ENCODE peak calls at places on chromosomes 5 and 9, in four cellular contexts. P, I, H and R are unnamed samples.

GRCh38 chr5:180633283-180634177 is 15.9 kb downstream of the FLT4 start:
- DNase-seq in P (no peak), I (no peak), H (no peak), R (no peak)

GRCh38 chr5:65142511-65143011 is 339.2 kb downstream of the ADAMTS6 start:
- DNase-seq in P (no peak), I (no peak), H (no peak), R (no peak)

GRCh38 chr9:73714294-73714693 is 562.6 kb downstream of the ANXA1 start:
- DNase-seq in P (no peak), I (no peak), H (no peak), R (no peak)

GRCh38 chr5:2224689-2225088 is 342.0 kb upstream of the IRX4 start:
- DNase-seq in P (no peak), I (no peak), H (no peak), R (no peak)

GRCh38 chr9:37300620-37301368 is 121.7 kb upstream of the GRHPR start:
- DNase-seq in P (no peak), I (no peak), H (peak), R (no peak)

GRCh38 chr9:15373201-15373530 is 49.5 kb upstream of the SNAPC3 start:
- DNase-seq in P (no peak), I (no peak), H (no peak), R (no peak)

GRCh38 chr9:106619211-106619610 is 243.8 kb upstream of the ZNF462 start:
- DNase-seq in P (no peak), I (no peak), H (no peak), R (no peak)

GRCh38 chr5:58259685-58260152 is 200.2 kb downstream of the PLK2 start:
- DNase-seq in P (peak), I (peak), H (no peak), R (peak)

GRCh38 chr5:139985733-139986132 is 57.4 kb downstream of the NRG2 start:
- DNase-seq in P (peak), I (peak), H (peak), R (peak)

GRCh38 chr5:169344629-169345028 is 43.7 kb upstream of the SLIT3 start:
- DNase-seq in P (no peak), I (no peak), H (no peak), R (no peak)

GRCh38 chr9:115209601-115210306 is 91.8 kb upstream of the TNC start:
- DNase-seq in P (no peak), I (no peak), H (no peak), R (no peak)

GRCh38 chr9:91690540-91691249 is 259.3 kb downstream of the ROR2 start:
- DNase-seq in P (no peak), I (no peak), H (no peak), R (no peak)

GRCh38 chr5:3197699-3198098 is 397.9 kb upstream of the IRX1 start:
- DNase-seq in P (no peak), I (no peak), H (no peak), R (no peak)

GRCh38 chr5:143758750-143759149 is 53.2 kb upstream of the HMHB1 start:
- DNase-seq in P (no peak), I (no peak), H (no peak), R (no peak)

GRCh38 chr9:17476401-17476800 is 102.5 kb upstream of the SH3GL2 start:
- DNase-seq in P (no peak), I (no peak), H (no peak), R (no peak)

GRCh38 chr5:98105651-98106050 is 667.8 kb upstream of the RGMB start:
- DNase-seq in P (no peak), I (no peak), H (no peak), R (no peak)
- TF ChIP-seq TCF7L2 in P (no peak), I (no peak), H (no peak), R (no peak)

DNA sequence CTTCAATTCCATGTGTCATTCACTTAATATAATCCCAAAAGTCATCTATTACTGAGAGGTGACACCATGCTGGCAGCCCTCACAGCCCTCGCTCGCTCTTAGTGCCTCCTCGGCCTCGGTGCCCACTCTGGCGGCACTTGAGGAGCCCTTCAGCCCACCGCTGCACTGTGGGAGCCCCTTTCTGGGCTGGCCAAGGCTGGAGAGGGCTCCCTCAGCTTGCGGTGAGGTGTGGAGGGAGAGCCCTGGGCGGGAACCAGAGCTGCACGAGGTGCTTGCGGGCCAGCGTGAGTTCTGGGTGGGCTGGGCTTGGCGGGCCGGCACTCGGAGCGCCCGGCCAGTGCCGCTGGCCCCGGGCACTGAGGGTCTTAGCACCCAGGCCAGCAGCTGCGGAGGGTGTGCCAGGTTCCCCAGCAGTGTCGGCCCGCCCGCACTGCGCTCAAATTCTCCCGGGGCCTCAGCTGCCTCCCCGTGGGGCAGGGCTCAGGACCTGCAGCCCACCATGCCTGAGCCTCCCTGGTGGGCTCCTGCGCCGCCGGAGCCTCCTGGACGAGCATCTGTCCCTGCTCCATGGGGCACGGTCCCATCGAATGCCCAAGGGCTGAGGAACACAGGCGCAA is 374.1 kb downstream of the ELAVL2 start:
- DNase-seq in P (no peak), I (no peak), H (no peak), R (no peak)
- H3K4me3 ChIP-seq in P (no peak), I (no peak), H (no peak), R (no peak)

GRCh38 chr5:38780316-38780715 is 65.5 kb upstream of the OSMR start:
- DNase-seq in P (no peak), I (no peak), H (no peak), R (no peak)

GRCh38 chr5:38777111-38777510 is 68.7 kb upstream of the OSMR start:
- DNase-seq in P (no peak), I (no peak), H (no peak), R (no peak)

GRCh38 chr5:38780950-38781349 is 64.9 kb upstream of the OSMR start:
- DNase-seq in P (no peak), I (no peak), H (peak), R (no peak)

GRCh38 chr5:38782185-38782584 is 63.6 kb upstream of the OSMR start:
- DNase-seq in P (no peak), I (no peak), H (no peak), R (no peak)

GRCh38 chr5:38783011-38783551 is 62.7 kb upstream of the OSMR start:
- DNase-seq in P (peak), I (no peak), H (no peak), R (peak)
- TF ChIP-seq POLR2AphosphoS5 in P (no peak), I (no peak), H (no peak), R (peak)

GRCh38 chr5:89351232-89351631 is 468.2 kb upstream of the MEF2C start:
- DNase-seq in P (no peak), I (no peak), H (no peak), R (no peak)
- TF ChIP-seq TCF7L2 in P (no peak), I (no peak), H (no peak), R (no peak)

DNA sequence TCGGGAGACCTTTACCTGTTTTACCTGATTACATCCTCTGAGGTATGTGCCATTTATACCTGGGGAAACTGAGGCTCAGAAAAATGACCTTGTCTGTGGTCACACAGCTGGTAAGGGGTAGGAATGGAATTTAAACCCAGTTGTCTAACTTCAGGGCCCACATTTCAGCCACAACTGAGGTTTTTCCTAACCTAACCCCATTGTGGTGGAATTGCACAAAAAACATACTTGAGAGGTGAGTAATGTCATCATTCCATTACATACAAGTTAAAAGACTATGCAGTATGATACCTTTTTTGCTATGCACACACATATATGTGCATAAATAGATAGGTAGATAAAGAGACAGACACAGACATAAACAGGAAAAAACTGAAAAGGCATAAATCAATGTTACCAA is 14.1 kb downstream of the FGF1 start:
- DNase-seq in P (no peak), I (no peak), H (no peak), R (no peak)
- H3K4me3 ChIP-seq in P (no peak), I (no peak), H (no peak), R (no peak)

GRCh38 chr5:68405026-68405684 is 189.6 kb downstream of the PIK3R1 start:
- DNase-seq in P (no peak), I (no peak), H (peak), R (no peak)
- TF ChIP-seq POLR2AphosphoS5 in P (no peak), I (no peak), H (no peak), R (no peak)

GRCh38 chr9:113992994-113993393 is 85.1 kb downstream of the AMBP start:
- DNase-seq in P (no peak), I (no peak), H (no peak), R (no peak)

GRCh38 chr9:113990975-113991471 is 87.1 kb downstream of the AMBP start:
- DNase-seq in P (no peak), I (no peak), H (no peak), R (no peak)

GRCh38 chr9:113990570-113990907 is 87.6 kb downstream of the AMBP start:
- DNase-seq in P (no peak), I (no peak), H (no peak), R (no peak)

GRCh38 chr9:113992276-113992951 is 85.7 kb downstream of the AMBP start:
- DNase-seq in P (no peak), I (no peak), H (no peak), R (no peak)

DNA sequence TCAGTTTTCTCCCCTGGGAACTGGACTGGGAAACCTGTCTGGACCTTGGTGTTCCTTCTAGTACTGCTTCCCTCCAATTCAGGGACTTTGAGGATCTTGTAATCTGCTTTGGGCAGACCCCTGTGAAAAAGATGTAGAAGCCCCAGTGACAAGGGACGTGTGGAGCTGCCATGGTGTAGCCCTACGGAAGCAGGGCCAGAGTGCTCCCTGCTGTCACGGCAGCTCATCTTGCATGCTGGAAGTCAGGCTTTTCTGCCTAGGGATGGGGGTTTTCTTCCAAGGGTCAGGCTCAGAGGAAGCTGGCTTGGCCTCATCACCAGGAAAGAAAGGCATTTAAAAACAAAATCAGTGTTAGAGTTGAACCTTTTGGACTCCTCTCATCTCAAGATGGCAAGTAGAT is 86.4 kb downstream of the AMBP start:
- DNase-seq in P (no peak), I (no peak), H (no peak), R (no peak)
- TF ChIP-seq TCF7L2 in P (no peak), I (no peak), H (no peak), R (no peak)

GRCh38 chr9:129236441-129237145 is 58.5 kb upstream of the IER5L start:
- DNase-seq in P (no peak), I (no peak), H (no peak), R (no peak)

GRCh38 chr9:129237804-129238203 is 59.7 kb upstream of the IER5L start:
- DNase-seq in P (no peak), I (no peak), H (no peak), R (no peak)

GRCh38 chr9:129235931-129236331 is 57.9 kb upstream of the IER5L start:
- DNase-seq in P (no peak), I (no peak), H (no peak), R (no peak)

GRCh38 chr9:129235041-129235930 is 57.2 kb upstream of the IER5L start:
- DNase-seq in P (no peak), I (no peak), H (no peak), R (no peak)

DNA sequence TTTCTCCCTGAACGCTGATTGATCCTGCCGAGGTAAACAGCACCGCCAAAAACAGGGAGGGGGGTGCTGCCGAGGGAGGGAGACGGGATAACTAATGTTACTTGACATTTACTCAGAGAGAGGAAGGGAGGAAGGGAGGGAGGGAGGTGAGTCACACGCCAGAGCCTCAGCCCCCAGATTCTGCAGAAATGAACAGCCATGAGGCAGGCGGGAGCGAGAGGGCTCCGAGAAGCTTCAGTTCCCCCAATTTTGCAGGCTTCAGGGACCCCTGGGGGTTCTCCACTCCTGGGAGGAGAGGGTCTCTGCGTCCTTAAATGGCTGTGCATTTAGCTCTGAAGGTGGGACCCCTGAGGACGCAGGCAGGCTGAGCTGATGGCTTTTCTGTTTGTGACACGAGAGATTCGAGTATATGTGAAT is 59.1 kb upstream of the IER5L start:
- DNase-seq in P (no peak), I (no peak), H (peak), R (no peak)
- H3K4me3 ChIP-seq in P (no peak), I (no peak), H (peak), R (peak)